ENCODE peak calls at places on chromosomes 3 and 15, in five cellular contexts. One of them, this sample, is unnamed.

GRCh38 chr3:51975857-51976549 is 1.1 kb downstream of the ABHD14A start:
- DNase-seq in body of pancreas: peak
- DNase-seq in uterus: peak
- DNase-seq in spleen: peak
- DNase-seq in ovary: peak
- DNase-seq in this sample: no peak

GRCh38 chr15:61064653-61065052 is 164.4 kb downstream of the RORA start:
- DNase-seq in uterus: no peak
- DNase-seq in ovary: no peak
- DNase-seq in spleen: no peak
- DNase-seq in body of pancreas: no peak
- DNase-seq in this sample: no peak

GRCh38 chr3:71681224-71681668 is 44.0 kb downstream of the EIF4E3 start:
- DNase-seq in ovary: peak
- DNase-seq in body of pancreas: peak
- DNase-seq in spleen: no peak
- DNase-seq in uterus: peak
- DNase-seq in this sample: peak

GRCh38 chr3:11662392-11662990 is 18.8 kb upstream of the VGLL4 start:
- DNase-seq in spleen: no peak
- DNase-seq in body of pancreas: no peak
- DNase-seq in uterus: no peak
- DNase-seq in ovary: no peak
- DNase-seq in this sample: peak

GRCh38 chr15:47753591-47753990 is 36.3 kb downstream of the SEMA6D start:
- DNase-seq in uterus: no peak
- DNase-seq in body of pancreas: no peak
- DNase-seq in spleen: no peak
- DNase-seq in ovary: no peak
- DNase-seq in this sample: no peak

GRCh38 chr3:134640872-134641470 is 9.9 kb downstream of the KY start:
- DNase-seq in ovary: no peak
- DNase-seq in uterus: no peak
- DNase-seq in body of pancreas: no peak
- DNase-seq in spleen: no peak
- DNase-seq in this sample: no peak

GRCh38 chr3:12347301-12347700 is 58.4 kb downstream of the PPARG start:
- DNase-seq in uterus: peak
- DNase-seq in ovary: no peak
- DNase-seq in body of pancreas: no peak
- DNase-seq in spleen: no peak
- DNase-seq in this sample: no peak

GRCh38 chr3:141279074-141279945 is 47.7 kb downstream of the PXYLP1 start:
- DNase-seq in body of pancreas: no peak
- DNase-seq in ovary: no peak
- DNase-seq in uterus: no peak
- DNase-seq in spleen: no peak
- DNase-seq in this sample: no peak

GRCh38 chr3:111947179-111947727 is 31.6 kb upstream of the ABHD10 start:
- DNase-seq in spleen: no peak
- DNase-seq in uterus: no peak
- DNase-seq in ovary: no peak
- DNase-seq in body of pancreas: no peak
- DNase-seq in this sample: no peak

GRCh38 chr3:186217820-186218164 is 108.9 kb upstream of the ETV5 start:
- DNase-seq in spleen: no peak
- DNase-seq in ovary: no peak
- DNase-seq in uterus: no peak
- DNase-seq in body of pancreas: no peak
- DNase-seq in this sample: no peak

GRCh38 chr15:31434418-31435255 is 108.0 kb downstream of the KLF13 start:
- DNase-seq in uterus: peak
- DNase-seq in ovary: no peak
- DNase-seq in spleen: peak
- DNase-seq in body of pancreas: no peak
- DNase-seq in this sample: no peak

GRCh38 chr3:150255416-150255815 is 152.7 kb upstream of the TSC22D2 start:
- DNase-seq in uterus: no peak
- DNase-seq in spleen: no peak
- DNase-seq in ovary: peak
- DNase-seq in body of pancreas: peak
- DNase-seq in this sample: no peak

GRCh38 chr3:32118215-32118614 is 11.8 kb downstream of the GPD1L start:
- DNase-seq in spleen: no peak
- DNase-seq in uterus: no peak
- DNase-seq in body of pancreas: no peak
- DNase-seq in ovary: no peak
- DNase-seq in this sample: no peak

GRCh38 chr3:45145681-45146614 is at the start of gene CDCP1:
- DNase-seq in ovary: no peak
- DNase-seq in uterus: no peak
- DNase-seq in body of pancreas: peak
- DNase-seq in spleen: no peak
- DNase-seq in this sample: no peak

GRCh38 chr15:69225355-69226027 is 65.1 kb downstream of the GLCE start:
- DNase-seq in spleen: no peak
- DNase-seq in uterus: no peak
- DNase-seq in ovary: no peak
- DNase-seq in body of pancreas: no peak
- DNase-seq in this sample: peak

GRCh38 chr3:197311591-197311990 is 13.2 kb upstream of the DLG1 start:
- DNase-seq in spleen: no peak
- DNase-seq in body of pancreas: no peak
- DNase-seq in ovary: no peak
- DNase-seq in uterus: no peak
- DNase-seq in this sample: no peak

GRCh38 chr3:186219211-186219638 is 110.3 kb upstream of the ETV5 start:
- DNase-seq in spleen: no peak
- DNase-seq in ovary: no peak
- DNase-seq in body of pancreas: no peak
- DNase-seq in uterus: no peak
- DNase-seq in this sample: no peak

GRCh38 chr15:51060058-51060598 is 34.6 kb downstream of the TNFAIP8L3 start:
- DNase-seq in ovary: no peak
- DNase-seq in spleen: no peak
- DNase-seq in body of pancreas: no peak
- DNase-seq in uterus: no peak
- DNase-seq in this sample: no peak

GRCh38 chr15:39616731-39617455 is 36.0 kb downstream of the THBS1 start:
- DNase-seq in body of pancreas: no peak
- DNase-seq in ovary: no peak
- DNase-seq in spleen: no peak
- DNase-seq in uterus: no peak
- DNase-seq in this sample: no peak

GRCh38 chr15:69609776-69610175 is 157.2 kb downstream of the RPLP1 start:
- DNase-seq in body of pancreas: no peak
- DNase-seq in ovary: no peak
- DNase-seq in uterus: no peak
- DNase-seq in spleen: no peak
- DNase-seq in this sample: no peak

GRCh38 chr3:31981206-31982181 is at the start of the genes OSBPL10 and ZNF860:
- DNase-seq in ovary: peak
- DNase-seq in spleen: peak
- DNase-seq in body of pancreas: peak
- DNase-seq in uterus: peak
- DNase-seq in this sample: peak

GRCh38 chr3:121834079-121834730 is 655 bp downstream of the IQCB1 start:
- DNase-seq in uterus: no peak
- DNase-seq in spleen: no peak
- DNase-seq in ovary: no peak
- DNase-seq in body of pancreas: peak
- DNase-seq in this sample: no peak

GRCh38 chr3:187782008-187782407 is 36.7 kb upstream of the BCL6 start:
- DNase-seq in body of pancreas: no peak
- DNase-seq in uterus: no peak
- DNase-seq in ovary: no peak
- DNase-seq in spleen: no peak
- DNase-seq in this sample: no peak

GRCh38 chr15:93179704-93180103 is 90.7 kb upstream of the RGMA start:
- DNase-seq in spleen: no peak
- DNase-seq in uterus: no peak
- DNase-seq in ovary: no peak
- DNase-seq in body of pancreas: no peak
- DNase-seq in this sample: no peak

GRCh38 chr3:139522421-139522820 is 17.1 kb downstream of the RBP1 start:
- DNase-seq in ovary: no peak
- DNase-seq in uterus: no peak
- DNase-seq in body of pancreas: no peak
- DNase-seq in spleen: no peak
- DNase-seq in this sample: no peak

GRCh38 chr3:112811917-112812660 is 34.6 kb downstream of the CD200R1L start:
- DNase-seq in body of pancreas: no peak
- DNase-seq in uterus: peak
- DNase-seq in spleen: no peak
- DNase-seq in ovary: no peak
- DNase-seq in this sample: no peak

GRCh38 chr3:181317521-181317920 is 328.0 kb upstream of the DNAJC19 start:
- DNase-seq in ovary: no peak
- DNase-seq in uterus: no peak
- DNase-seq in body of pancreas: no peak
- DNase-seq in spleen: no peak
- DNase-seq in this sample: no peak

DNA sequence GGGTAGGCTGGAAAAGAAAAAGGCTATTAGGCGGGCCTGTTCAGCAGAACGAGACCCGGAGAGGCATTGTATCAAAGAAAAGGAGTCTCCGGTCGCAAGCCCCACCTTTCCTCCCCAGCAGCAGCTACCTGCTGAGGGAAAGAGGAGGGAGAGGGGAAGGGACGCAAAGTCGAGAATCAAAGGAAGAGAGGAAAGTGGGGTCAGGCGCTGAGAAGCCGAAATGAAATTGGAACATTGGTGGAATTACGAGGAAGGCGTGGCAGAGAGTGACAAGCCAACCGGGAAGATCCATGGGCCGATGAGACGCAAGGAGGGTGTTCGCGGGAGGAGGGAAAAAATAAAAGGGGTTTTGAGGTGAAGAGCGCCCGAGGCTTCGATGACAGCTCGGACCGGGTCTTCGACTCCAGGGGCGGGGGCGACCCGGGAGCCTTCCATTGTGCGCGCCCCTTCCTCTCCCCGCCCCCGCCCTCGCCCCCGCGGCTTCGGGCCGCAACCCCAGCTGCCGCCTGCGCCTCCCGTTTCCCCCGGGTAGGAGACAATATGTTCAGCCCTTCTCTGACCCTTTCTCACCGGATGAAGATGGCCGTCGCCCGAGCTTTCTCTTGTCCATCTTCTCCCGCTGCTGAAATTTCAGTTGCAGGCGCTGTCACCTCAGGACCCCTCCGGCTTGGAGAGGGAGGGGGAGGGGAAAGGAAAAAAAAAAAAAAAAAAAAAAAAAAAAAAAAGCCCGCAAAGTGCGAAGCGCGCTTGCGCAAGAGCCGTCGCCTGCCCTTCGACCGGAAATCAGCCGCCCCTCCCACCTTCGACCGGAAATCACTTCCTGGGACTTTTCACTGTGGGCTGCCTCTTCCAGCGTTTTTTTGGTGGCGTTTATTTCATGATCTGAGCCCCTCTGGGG is at the start of gene SENP7:
- DNase-seq in uterus: peak
- DNase-seq in ovary: peak
- DNase-seq in spleen: peak
- DNase-seq in body of pancreas: peak
- DNase-seq in this sample: peak
- TF ChIP-seq POLR2A in uterus: no peak
- TF ChIP-seq POLR2A in ovary: peak
- TF ChIP-seq POLR2A in spleen: no peak
- TF ChIP-seq POLR2A in body of pancreas: no peak
- TF ChIP-seq POLR2A in this sample: peak

GRCh38 chr3:37127340-37127739 is 47.0 kb downstream of the LRRFIP2 start:
- DNase-seq in body of pancreas: no peak
- DNase-seq in ovary: no peak
- DNase-seq in spleen: no peak
- DNase-seq in uterus: no peak
- DNase-seq in this sample: no peak
- TF ChIP-seq POLR2A in body of pancreas: no peak
- TF ChIP-seq POLR2A in ovary: no peak
- TF ChIP-seq POLR2A in spleen: no peak
- TF ChIP-seq POLR2A in uterus: no peak
- TF ChIP-seq POLR2A in this sample: no peak

GRCh38 chr3:39146611-39147373 is 6.6 kb downstream of the CSRNP1 start:
- DNase-seq in spleen: peak
- DNase-seq in ovary: peak
- DNase-seq in uterus: peak
- DNase-seq in body of pancreas: peak
- DNase-seq in this sample: peak
- TF ChIP-seq POLR2A in spleen: no peak
- TF ChIP-seq POLR2A in ovary: no peak
- TF ChIP-seq POLR2A in uterus: no peak
- TF ChIP-seq POLR2A in body of pancreas: no peak
- TF ChIP-seq POLR2A in this sample: peak

GRCh38 chr15:74788042-74788715 is 6.3 kb downstream of the CSK start:
- DNase-seq in uterus: no peak
- DNase-seq in ovary: no peak
- DNase-seq in spleen: peak
- DNase-seq in body of pancreas: no peak
- DNase-seq in this sample: no peak

GRCh38 chr15:74786659-74787165 is 4.8 kb downstream of the CSK start:
- DNase-seq in ovary: no peak
- DNase-seq in uterus: no peak
- DNase-seq in body of pancreas: no peak
- DNase-seq in spleen: peak
- DNase-seq in this sample: no peak

GRCh38 chr15:74788716-74789151 is 6.9 kb downstream of the CSK start:
- DNase-seq in uterus: no peak
- DNase-seq in body of pancreas: no peak
- DNase-seq in spleen: peak
- DNase-seq in ovary: no peak
- DNase-seq in this sample: no peak

GRCh38 chr15:74789171-74789627 is 7.3 kb downstream of the CSK start:
- DNase-seq in body of pancreas: no peak
- DNase-seq in spleen: peak
- DNase-seq in ovary: no peak
- DNase-seq in uterus: no peak
- DNase-seq in this sample: no peak

DNA sequence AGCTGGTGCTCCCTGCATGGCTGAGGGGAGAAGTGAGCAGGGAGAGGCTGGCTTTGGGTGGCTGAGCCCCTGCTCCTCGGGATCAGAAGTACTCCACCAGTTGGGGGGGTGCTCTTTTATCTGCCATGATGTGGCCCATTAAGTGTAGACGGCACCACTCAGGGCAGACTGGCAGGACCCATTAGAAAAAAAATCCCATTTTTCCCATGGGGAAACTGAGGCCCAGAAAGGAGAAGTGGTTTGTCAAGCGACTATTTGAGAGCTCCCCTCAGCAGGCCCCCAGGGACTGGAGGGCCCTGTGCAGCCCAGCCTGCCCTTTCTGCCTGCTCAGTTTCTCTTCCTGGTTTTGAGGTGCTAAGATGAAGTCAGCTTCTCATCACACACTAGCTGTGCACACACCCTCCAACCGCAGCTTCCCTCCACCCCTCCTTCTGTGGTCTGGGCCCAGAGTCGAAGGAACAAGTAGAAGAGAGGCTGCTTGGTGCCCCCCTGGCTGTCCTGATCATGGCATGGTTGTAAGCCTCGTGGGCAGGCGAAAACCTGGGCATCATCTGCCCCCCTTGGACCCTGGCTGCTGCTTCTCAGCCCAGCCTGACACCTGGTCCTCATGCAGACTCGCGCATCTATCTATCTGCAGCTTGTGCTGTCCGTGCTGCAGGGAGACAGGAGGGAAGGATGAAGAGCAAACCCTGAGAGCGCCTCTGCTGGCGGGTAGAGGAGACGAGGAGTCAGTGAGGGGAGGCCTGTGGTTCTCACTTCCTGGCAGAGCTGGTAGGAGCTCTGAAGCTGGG is 5.6 kb downstream of the CSK start:
- DNase-seq in ovary: no peak
- DNase-seq in uterus: no peak
- DNase-seq in spleen: peak
- DNase-seq in body of pancreas: no peak
- DNase-seq in this sample: peak
- TF ChIP-seq POLR2A in ovary: no peak
- TF ChIP-seq POLR2A in uterus: no peak
- TF ChIP-seq POLR2A in spleen: no peak
- TF ChIP-seq POLR2A in body of pancreas: no peak
- TF ChIP-seq POLR2A in this sample: no peak

This sample was measured in H54.